ENCODE peak calls at places on chromosomes 16 and 17, in eight cellular contexts. S is thoracic aorta; Q is iris pigment epithelial cell; B is stimulated activated CD8-positive, alpha-beta memory T cell treated with anti-CD3 and anti-CD28 coated beads, Interleukin-4, amount 100 ng/mL, for 24 hours; T is stimulated activated CD4-positive, alpha-beta T cell treated with anti-CD3 and anti-CD28 coated beads, TNF-alpha, amount 100 ng/mL, for 1 hour; J is activated CD8-positive, alpha-beta memory T cell treated with anti-CD3 and anti-CD28 coated beads, Interleukin-2, amount 50 U/mL, for 4 hours; H is Right ventricle myocardium inferior; C is AG09319. D is an unnamed sample.
A peak's percentile ranks its signal among the peaks of the same experiment; 100 is the strongest.

GRCh38 chr16:28596840-28597691 is at the start of gene SULT1A2:
- DNase-seq in S (no peak), Q (no peak), B (no peak), T (no peak), J (no peak), H (no peak), C (no peak), D (no peak)

GRCh38 chr16:80369559-80369958 is 171.2 kb upstream of the DYNLRB2 start:
- DNase-seq in S (no peak), Q (peak; percentile 50), B (no peak), T (no peak), J (no peak), H (no peak), C (peak; percentile 31), D (peak; percentile 67)

GRCh38 chr16:69440236-69440635 is 15.8 kb downstream of the CYB5B start:
- DNase-seq in S (no peak), Q (no peak), B (no peak), T (no peak), J (no peak), H (no peak), C (no peak), D (no peak)

GRCh38 chr17:65554568-65555223 is 6.8 kb downstream of the AXIN2 start:
- DNase-seq in S (no peak), Q (no peak), B (no peak), T (no peak), J (no peak), H (no peak), C (no peak), D (no peak)

GRCh38 chr16:81515721-81516120 is 71.1 kb downstream of the CMIP start:
- DNase-seq in S (no peak), Q (no peak), B (no peak), T (no peak), J (no peak), H (no peak), C (no peak), D (no peak)

GRCh38 chr17:74893936-74894671 is 671 bp upstream of the FADS6 start:
- DNase-seq in S (no peak), Q (no peak), B (no peak), T (no peak), J (no peak), H (no peak), C (no peak), D (no peak)

GRCh38 chr17:79532107-79532790 is 78.6 kb downstream of the RBFOX3 start:
- DNase-seq in S (no peak), Q (no peak), B (no peak), T (no peak), J (no peak), H (peak; percentile 53), C (no peak), D (no peak)

GRCh38 chr16:68778551-68779231 is 41.6 kb downstream of the CDH1 start:
- DNase-seq in S (no peak), Q (no peak), B (no peak), T (no peak), J (no peak), H (no peak), C (no peak), D (no peak)

GRCh38 chr16:30186782-30187555 is 3.6 kb downstream of the CORO1A start:
- DNase-seq in S (no peak), Q (peak; percentile 28), B (peak; percentile 81), T (peak; percentile 73), J (peak; percentile 91), H (peak; percentile 92), C (no peak), D (peak; percentile 45)

D was measured in cardiac fibroblast.